ENCODE peak calls at places on chromosome 12, in ten cellular contexts. One of them, this sample, is unnamed.
A peak's percentile ranks its signal among the peaks of the same experiment; 100 is the strongest.

GRCh38 chr12:50032516-50033316 is 7.4 kb upstream of the RACGAP1 start:
- DNase-seq in OCI-LY7: no peak
- DNase-seq in cardiac muscle cell: no peak
- DNase-seq in Karpas-422: no peak
- DNase-seq in HFF-Myc: no peak
- DNase-seq in HAP-1: no peak
- DNase-seq in thyroid gland: no peak
- DNase-seq in choroid plexus epithelial cell: no peak
- DNase-seq in tibial artery: no peak
- DNase-seq in right cardiac atrium: no peak
- DNase-seq in this sample: no peak

GRCh38 chr12:52873832-52874572 is 25.2 kb upstream of the KRT78 start:
- DNase-seq in OCI-LY7: no peak
- DNase-seq in cardiac muscle cell: peak; percentile 67
- DNase-seq in Karpas-422: no peak
- DNase-seq in HFF-Myc: peak; percentile 50
- DNase-seq in HAP-1: peak; percentile 82
- DNase-seq in thyroid gland: peak; percentile 94
- DNase-seq in choroid plexus epithelial cell: peak; percentile 94
- DNase-seq in tibial artery: peak; percentile 88
- DNase-seq in right cardiac atrium: peak; percentile 95
- DNase-seq in this sample: peak; percentile 77

GRCh38 chr12:219891-220352 is 6.0 kb upstream of the SLC6A12 start:
- DNase-seq in OCI-LY7: peak; percentile 81
- DNase-seq in cardiac muscle cell: peak; percentile 88
- DNase-seq in Karpas-422: peak; percentile 94
- DNase-seq in HFF-Myc: peak; percentile 17
- DNase-seq in HAP-1: peak; percentile 88
- DNase-seq in thyroid gland: peak; percentile 90
- DNase-seq in choroid plexus epithelial cell: peak; percentile 68
- DNase-seq in tibial artery: peak; percentile 53
- DNase-seq in right cardiac atrium: peak; percentile 85
- DNase-seq in this sample: peak; percentile 84

GRCh38 chr12:90407841-90408240 is 547.1 kb downstream of the CCER1 start:
- DNase-seq in OCI-LY7: no peak
- DNase-seq in cardiac muscle cell: peak; percentile 8
- DNase-seq in Karpas-422: no peak
- DNase-seq in HFF-Myc: no peak
- DNase-seq in HAP-1: no peak
- DNase-seq in thyroid gland: no peak
- DNase-seq in choroid plexus epithelial cell: peak; percentile 3
- DNase-seq in tibial artery: no peak
- DNase-seq in right cardiac atrium: no peak
- DNase-seq in this sample: no peak

GRCh38 chr12:12686472-12686871 is 9.5 kb downstream of the GPR19 start:
- DNase-seq in OCI-LY7: no peak
- DNase-seq in cardiac muscle cell: no peak
- DNase-seq in Karpas-422: no peak
- DNase-seq in HFF-Myc: no peak
- DNase-seq in HAP-1: no peak
- DNase-seq in thyroid gland: no peak
- DNase-seq in choroid plexus epithelial cell: no peak
- DNase-seq in tibial artery: no peak
- DNase-seq in right cardiac atrium: no peak
- DNase-seq in this sample: no peak

GRCh38 chr12:4108803-4109345 is 164.7 kb upstream of the CCND2 start:
- DNase-seq in OCI-LY7: no peak
- DNase-seq in cardiac muscle cell: no peak
- DNase-seq in Karpas-422: no peak
- DNase-seq in HFF-Myc: no peak
- DNase-seq in HAP-1: no peak
- DNase-seq in thyroid gland: no peak
- DNase-seq in choroid plexus epithelial cell: no peak
- DNase-seq in tibial artery: no peak
- DNase-seq in right cardiac atrium: no peak
- DNase-seq in this sample: no peak

GRCh38 chr12:52604859-52605258 is 3.6 kb upstream of the KRT72 start:
- DNase-seq in OCI-LY7: no peak
- DNase-seq in cardiac muscle cell: no peak
- DNase-seq in Karpas-422: no peak
- DNase-seq in HFF-Myc: no peak
- DNase-seq in HAP-1: no peak
- DNase-seq in thyroid gland: no peak
- DNase-seq in choroid plexus epithelial cell: no peak
- DNase-seq in tibial artery: no peak
- DNase-seq in right cardiac atrium: no peak
- DNase-seq in this sample: no peak

GRCh38 chr12:52263761-52264434 is 10.5 kb upstream of the KRT86 start:
- DNase-seq in OCI-LY7: no peak
- DNase-seq in cardiac muscle cell: no peak
- DNase-seq in Karpas-422: no peak
- DNase-seq in HFF-Myc: no peak
- DNase-seq in HAP-1: no peak
- DNase-seq in thyroid gland: no peak
- DNase-seq in choroid plexus epithelial cell: no peak
- DNase-seq in tibial artery: no peak
- DNase-seq in right cardiac atrium: no peak
- DNase-seq in this sample: no peak

GRCh38 chr12:62860501-62861156 is 74.3 kb downstream of the PPM1H start:
- DNase-seq in OCI-LY7: no peak
- DNase-seq in cardiac muscle cell: no peak
- DNase-seq in Karpas-422: no peak
- DNase-seq in HFF-Myc: no peak
- DNase-seq in HAP-1: no peak
- DNase-seq in thyroid gland: no peak
- DNase-seq in choroid plexus epithelial cell: peak; percentile 58
- DNase-seq in tibial artery: no peak
- DNase-seq in right cardiac atrium: no peak
- DNase-seq in this sample: no peak

GRCh38 chr12:49030714-49031572 is 12.4 kb upstream of the PRKAG1 start:
- DNase-seq in OCI-LY7: no peak
- DNase-seq in cardiac muscle cell: no peak
- DNase-seq in Karpas-422: no peak
- DNase-seq in HFF-Myc: no peak
- DNase-seq in HAP-1: peak; percentile 7
- DNase-seq in thyroid gland: no peak
- DNase-seq in choroid plexus epithelial cell: no peak
- DNase-seq in tibial artery: peak; percentile 18
- DNase-seq in right cardiac atrium: no peak
- DNase-seq in this sample: no peak

GRCh38 chr12:8948711-8949524 is 527 bp downstream of the M6PR start:
- DNase-seq in OCI-LY7: peak; percentile 48
- DNase-seq in cardiac muscle cell: peak; percentile 18
- DNase-seq in Karpas-422: peak; percentile 68
- DNase-seq in HFF-Myc: no peak
- DNase-seq in HAP-1: peak; percentile 25
- DNase-seq in thyroid gland: peak; percentile 22
- DNase-seq in choroid plexus epithelial cell: peak; percentile 57
- DNase-seq in tibial artery: no peak
- DNase-seq in right cardiac atrium: peak; percentile 41
- DNase-seq in this sample: no peak

GRCh38 chr12:4009979-4010704 is 136.9 kb upstream of the PARP11 start:
- DNase-seq in OCI-LY7: no peak
- DNase-seq in cardiac muscle cell: no peak
- DNase-seq in Karpas-422: no peak
- DNase-seq in HFF-Myc: no peak
- DNase-seq in HAP-1: no peak
- DNase-seq in thyroid gland: no peak
- DNase-seq in choroid plexus epithelial cell: no peak
- DNase-seq in tibial artery: no peak
- DNase-seq in right cardiac atrium: no peak
- DNase-seq in this sample: no peak

GRCh38 chr12:30928356-30929264 is 2.1 kb downstream of the TSPAN11 start:
- DNase-seq in OCI-LY7: no peak
- DNase-seq in cardiac muscle cell: peak; percentile 82
- DNase-seq in Karpas-422: no peak
- DNase-seq in HFF-Myc: no peak
- DNase-seq in HAP-1: no peak
- DNase-seq in thyroid gland: no peak
- DNase-seq in choroid plexus epithelial cell: no peak
- DNase-seq in tibial artery: peak; percentile 19
- DNase-seq in right cardiac atrium: peak; percentile 77
- DNase-seq in this sample: no peak

GRCh38 chr12:19236656-19237055 is 107.1 kb downstream of the PLEKHA5 start:
- DNase-seq in OCI-LY7: no peak
- DNase-seq in cardiac muscle cell: no peak
- DNase-seq in Karpas-422: peak; percentile 77
- DNase-seq in HFF-Myc: no peak
- DNase-seq in HAP-1: no peak
- DNase-seq in thyroid gland: no peak
- DNase-seq in choroid plexus epithelial cell: peak; percentile 81
- DNase-seq in tibial artery: no peak
- DNase-seq in right cardiac atrium: no peak
- DNase-seq in this sample: peak; percentile 61

GRCh38 chr12:27324452-27324999 is 8.1 kb upstream of the BMAL2 start:
- DNase-seq in OCI-LY7: no peak
- DNase-seq in cardiac muscle cell: no peak
- DNase-seq in Karpas-422: no peak
- DNase-seq in HFF-Myc: no peak
- DNase-seq in HAP-1: no peak
- DNase-seq in thyroid gland: no peak
- DNase-seq in choroid plexus epithelial cell: no peak
- DNase-seq in tibial artery: no peak
- DNase-seq in right cardiac atrium: no peak
- DNase-seq in this sample: no peak

GRCh38 chr12:82857911-82858533 is 171.3 kb downstream of the TMTC2 start:
- DNase-seq in OCI-LY7: no peak
- DNase-seq in cardiac muscle cell: no peak
- DNase-seq in Karpas-422: no peak
- DNase-seq in HFF-Myc: no peak
- DNase-seq in HAP-1: peak; percentile 42
- DNase-seq in thyroid gland: no peak
- DNase-seq in choroid plexus epithelial cell: peak; percentile 6
- DNase-seq in tibial artery: no peak
- DNase-seq in right cardiac atrium: no peak
- DNase-seq in this sample: no peak

GRCh38 chr12:57746025-57746424 is 1.2 kb downstream of the TSPAN31 start:
- DNase-seq in OCI-LY7: no peak
- DNase-seq in cardiac muscle cell: no peak
- DNase-seq in Karpas-422: no peak
- DNase-seq in HFF-Myc: no peak
- DNase-seq in HAP-1: no peak
- DNase-seq in thyroid gland: no peak
- DNase-seq in choroid plexus epithelial cell: no peak
- DNase-seq in tibial artery: no peak
- DNase-seq in right cardiac atrium: no peak
- DNase-seq in this sample: no peak
- H3K4me3 ChIP-seq in OCI-LY7: no peak overlapping the region
- H3K4me3 ChIP-seq in cardiac muscle cell: no peak overlapping the region
- H3K4me3 ChIP-seq in Karpas-422: no peak overlapping the region
- H3K4me3 ChIP-seq in HFF-Myc: peak overlapping the region; percentile 59
- H3K4me3 ChIP-seq in HAP-1: peak overlapping the region; percentile 65
- H3K4me3 ChIP-seq in thyroid gland: no peak overlapping the region
- H3K4me3 ChIP-seq in choroid plexus epithelial cell: peak overlapping the region; percentile 95
- H3K4me3 ChIP-seq in tibial artery: peak overlapping the region; percentile 97
- H3K4me3 ChIP-seq in right cardiac atrium: no peak overlapping the region
- H3K4me3 ChIP-seq in this sample: peak overlapping the region; percentile 92

GRCh38 chr12:67237231-67237630 is 31.9 kb upstream of the CAND1 start:
- DNase-seq in OCI-LY7: no peak
- DNase-seq in cardiac muscle cell: no peak
- DNase-seq in Karpas-422: no peak
- DNase-seq in HFF-Myc: no peak
- DNase-seq in HAP-1: peak; percentile 15
- DNase-seq in thyroid gland: no peak
- DNase-seq in choroid plexus epithelial cell: no peak
- DNase-seq in tibial artery: no peak
- DNase-seq in right cardiac atrium: no peak
- DNase-seq in this sample: no peak
- H3K4me3 ChIP-seq in OCI-LY7: no peak overlapping the region
- H3K4me3 ChIP-seq in cardiac muscle cell: no peak overlapping the region
- H3K4me3 ChIP-seq in Karpas-422: no peak overlapping the region
- H3K4me3 ChIP-seq in HFF-Myc: no peak overlapping the region
- H3K4me3 ChIP-seq in HAP-1: no peak overlapping the region
- H3K4me3 ChIP-seq in thyroid gland: no peak overlapping the region
- H3K4me3 ChIP-seq in choroid plexus epithelial cell: no peak overlapping the region
- H3K4me3 ChIP-seq in tibial artery: no peak overlapping the region
- H3K4me3 ChIP-seq in right cardiac atrium: no peak overlapping the region
- H3K4me3 ChIP-seq in this sample: no peak overlapping the region

GRCh38 chr12:67651380-67651695 is 2.8 kb downstream of the DYRK2 start:
- DNase-seq in OCI-LY7: peak; percentile 64
- DNase-seq in cardiac muscle cell: peak; percentile 27
- DNase-seq in Karpas-422: peak; percentile 77
- DNase-seq in HFF-Myc: no peak
- DNase-seq in HAP-1: no peak
- DNase-seq in thyroid gland: no peak
- DNase-seq in choroid plexus epithelial cell: peak; percentile 77
- DNase-seq in tibial artery: no peak
- DNase-seq in right cardiac atrium: no peak
- DNase-seq in this sample: no peak
- H3K4me3 ChIP-seq in OCI-LY7: peak overlapping the region; percentile 98
- H3K4me3 ChIP-seq in cardiac muscle cell: peak overlapping the region; percentile 61
- H3K4me3 ChIP-seq in Karpas-422: peak overlapping the region; percentile 95
- H3K4me3 ChIP-seq in HFF-Myc: peak overlapping the region; percentile 83
- H3K4me3 ChIP-seq in HAP-1: peak overlapping the region; percentile 68
- H3K4me3 ChIP-seq in thyroid gland: no peak overlapping the region
- H3K4me3 ChIP-seq in choroid plexus epithelial cell: no peak overlapping the region
- H3K4me3 ChIP-seq in tibial artery: peak overlapping the region; percentile 100
- H3K4me3 ChIP-seq in right cardiac atrium: peak overlapping the region; percentile 94
- H3K4me3 ChIP-seq in this sample: peak overlapping the region; percentile 77

GRCh38 chr12:122064780-122065588 is 13.6 kb upstream of the MLXIP start:
- DNase-seq in OCI-LY7: no peak
- DNase-seq in cardiac muscle cell: peak; percentile 74
- DNase-seq in Karpas-422: peak; percentile 67
- DNase-seq in HFF-Myc: peak; percentile 79
- DNase-seq in HAP-1: peak; percentile 76
- DNase-seq in thyroid gland: peak; percentile 86
- DNase-seq in choroid plexus epithelial cell: peak; percentile 91
- DNase-seq in tibial artery: no peak
- DNase-seq in right cardiac atrium: peak; percentile 67
- DNase-seq in this sample: no peak
- H3K4me3 ChIP-seq in OCI-LY7: no peak overlapping the region
- H3K4me3 ChIP-seq in cardiac muscle cell: no peak overlapping the region
- H3K4me3 ChIP-seq in Karpas-422: peak overlapping the region; percentile 50
- H3K4me3 ChIP-seq in HFF-Myc: peak overlapping the region; percentile 27
- H3K4me3 ChIP-seq in HAP-1: peak overlapping the region; percentile 26
- H3K4me3 ChIP-seq in thyroid gland: no peak overlapping the region
- H3K4me3 ChIP-seq in choroid plexus epithelial cell: peak overlapping the region; percentile 32
- H3K4me3 ChIP-seq in tibial artery: no peak overlapping the region
- H3K4me3 ChIP-seq in right cardiac atrium: no peak overlapping the region
- H3K4me3 ChIP-seq in this sample: no peak overlapping the region

GRCh38 chr12:111074559-111074958 is 154.2 kb upstream of the MYL2 start:
- DNase-seq in OCI-LY7: no peak
- DNase-seq in cardiac muscle cell: no peak
- DNase-seq in Karpas-422: no peak
- DNase-seq in HFF-Myc: no peak
- DNase-seq in HAP-1: no peak
- DNase-seq in thyroid gland: no peak
- DNase-seq in choroid plexus epithelial cell: no peak
- DNase-seq in tibial artery: no peak
- DNase-seq in right cardiac atrium: no peak
- DNase-seq in this sample: no peak
- H3K4me3 ChIP-seq in OCI-LY7: no peak overlapping the region
- H3K4me3 ChIP-seq in cardiac muscle cell: no peak overlapping the region
- H3K4me3 ChIP-seq in Karpas-422: no peak overlapping the region
- H3K4me3 ChIP-seq in HFF-Myc: no peak overlapping the region
- H3K4me3 ChIP-seq in HAP-1: no peak overlapping the region
- H3K4me3 ChIP-seq in thyroid gland: no peak overlapping the region
- H3K4me3 ChIP-seq in choroid plexus epithelial cell: no peak overlapping the region
- H3K4me3 ChIP-seq in tibial artery: no peak overlapping the region
- H3K4me3 ChIP-seq in right cardiac atrium: no peak overlapping the region
- H3K4me3 ChIP-seq in this sample: no peak overlapping the region

This sample was measured in dorsolateral prefrontal cortex.